ENCODE peak calls at places on chromosomes 4 and X, in ten cellular contexts. B is WTC11; S is naive thymus-derived CD8-positive, alpha-beta T cell; N is OCI-LY7; P is suprapubic skin; M is stimulated activated naive B cell treated with anti-CD40 and anti-IgM and Interleukin-4, amounts not matched to agents 10 μg/mL and 1 μg/mL and 100 μg/mL, for 72 hours; E is CD4-positive, alpha-beta T cell; A is foreskin keratinocyte; D is activated CD4-positive, alpha-beta T cell treated with anti-CD3 and anti-CD28 coated beads, Interleukin-2, amount 10 ng/mL, durations not matched to agents 7 days and 5 days; L is T-helper 22 cell. K is an unnamed sample.

GRCh38 chr4:149017022-149017734 is 575.0 kb upstream of the NR3C2 start:
- DNase-seq in B (no peak), S (no peak), N (no peak), P (no peak), M (no peak), E (no peak), A (no peak), D (no peak), L (no peak), K (no peak)

GRCh38 chr4:158993895-158994294 is 109.0 kb upstream of the RAPGEF2 start:
- DNase-seq in B (no peak), S (no peak), N (no peak), P (no peak), M (no peak), E (no peak), A (no peak), D (no peak), L (no peak), K (no peak)

GRCh38 chr4:1179976-1180375 is 7.6 kb upstream of the SPON2 start:
- DNase-seq in B (no peak), S (no peak), N (no peak), P (no peak), M (no peak), E (no peak), A (no peak), D (no peak), L (no peak), K (no peak)

GRCh38 chrX:136856527-136856926 is 24.0 kb downstream of the RBMX start:
- DNase-seq in B (no peak), S (no peak), N (no peak), P (no peak), M (no peak), E (no peak), A (no peak), D (no peak), L (no peak), K (no peak)

GRCh38 chr4:6390357-6390756 is 82.1 kb downstream of the PPP2R2C start:
- DNase-seq in B (no peak), S (no peak), N (no peak), P (no peak), M (no peak), E (no peak), A (no peak), D (no peak), L (no peak), K (no peak)

GRCh38 chr4:76585897-76586360 is 150.9 kb downstream of the SHROOM3 start:
- DNase-seq in B (peak; percentile 91), S (no peak), N (no peak), P (peak; percentile 74), M (peak; percentile 51), E (no peak), A (peak; percentile 54), D (peak; percentile 7), L (no peak), K (peak; percentile 85)

GRCh38 chr4:188960411-188961093 is 821.3 kb downstream of the TRIML1 start:
- DNase-seq in B (no peak), S (no peak), N (no peak), P (no peak), M (no peak), E (no peak), A (no peak), D (no peak), L (no peak), K (no peak)

GRCh38 chr4:129138762-129139496 is 43.0 kb downstream of the C4orf33 start:
- DNase-seq in B (no peak), S (no peak), N (no peak), P (no peak), M (no peak), E (no peak), A (peak; percentile 29), D (no peak), L (no peak), K (no peak)

GRCh38 chr4:156193116-156193515 is 239.4 kb upstream of the CTSO start:
- DNase-seq in B (no peak), S (no peak), N (no peak), P (no peak), M (no peak), E (no peak), A (no peak), D (no peak), L (no peak), K (no peak)

GRCh38 chr4:147984065-147984777 is 252.3 kb downstream of the ARHGAP10 start:
- DNase-seq in B (peak; percentile 67), S (no peak), N (peak; percentile 45), P (no peak), M (no peak), E (no peak), A (peak; percentile 19), D (peak; percentile 35), L (no peak), K (peak; percentile 31)

GRCh38 chr4:19835429-19835828 is 416.3 kb upstream of the SLIT2 start:
- DNase-seq in B (no peak), S (no peak), N (no peak), P (no peak), M (no peak), E (no peak), A (peak; percentile 6), D (no peak), L (no peak), K (no peak)

GRCh38 chr4:55979562-55979961 is 30.8 kb downstream of the CEP135 start:
- DNase-seq in B (no peak), S (no peak), N (no peak), P (no peak), M (no peak), E (no peak), A (peak; percentile 3), D (no peak), L (no peak), K (no peak)

GRCh38 chrX:68761086-68761485 is 67.7 kb upstream of the EFNB1 start:
- DNase-seq in B (no peak), S (no peak), N (no peak), P (no peak), M (no peak), E (no peak), A (no peak), D (no peak), L (no peak), K (no peak)

GRCh38 chr4:150664935-150665334 is 83.0 kb downstream of the MAB21L2 start:
- DNase-seq in B (no peak), S (no peak), N (no peak), P (no peak), M (no peak), E (no peak), A (peak; percentile 88), D (no peak), L (no peak), K (no peak)

GRCh38 chr4:20840648-20841190 is 140.5 kb downstream of the PACRGL start:
- DNase-seq in B (no peak), S (no peak), N (no peak), P (no peak), M (no peak), E (no peak), A (no peak), D (no peak), L (no peak), K (no peak)

GRCh38 chrX:21973321-21974010 is 33.0 kb downstream of the SMS start:
- DNase-seq in B (no peak), S (no peak), N (no peak), P (no peak), M (no peak), E (no peak), A (no peak), D (no peak), L (no peak), K (no peak)

GRCh38 chr4:185654311-185654710 is 119.0 kb upstream of the PDLIM3 start:
- DNase-seq in B (no peak), S (no peak), N (no peak), P (no peak), M (no peak), E (no peak), A (no peak), D (no peak), L (no peak), K (no peak)

GRCh38 chr4:80171251-80171650 is 26.1 kb upstream of the PRDM8 start:
- DNase-seq in B (no peak), S (no peak), N (no peak), P (no peak), M (no peak), E (no peak), A (peak; percentile 29), D (no peak), L (no peak), K (no peak)

GRCh38 chr4:167100120-167100519 is 134.2 kb downstream of the SPOCK3 start:
- DNase-seq in B (no peak), S (no peak), N (no peak), P (no peak), M (no peak), E (no peak), A (peak; percentile 77), D (no peak), L (no peak), K (no peak)

GRCh38 chr4:110087116-110087708 is 111.2 kb downstream of the ELOVL6 start:
- DNase-seq in B (no peak), S (no peak), N (no peak), P (no peak), M (no peak), E (no peak), A (peak; percentile 79), D (no peak), L (no peak), K (peak; percentile 42)

GRCh38 chr4:71426381-71427042 is 87.7 kb downstream of the SLC4A4 start:
- DNase-seq in B (no peak), S (no peak), N (no peak), P (no peak), M (no peak), E (no peak), A (no peak), D (no peak), L (no peak), K (no peak)

GRCh38 chr4:85102606-85103005 is 136.1 kb upstream of the WDFY3 start:
- DNase-seq in B (no peak), S (no peak), N (no peak), P (no peak), M (no peak), E (no peak), A (peak; percentile 2), D (no peak), L (no peak), K (no peak)

GRCh38 chr4:179692251-179692650 is 2250.0 kb upstream of the AGA start:
- DNase-seq in B (no peak), S (no peak), N (no peak), P (no peak), M (no peak), E (no peak), A (no peak), D (no peak), L (no peak), K (no peak)

GRCh38 chr4:112881842-112882241 is 167.6 kb upstream of the ANK2 start:
- DNase-seq in B (peak; percentile 21), S (no peak), N (no peak), P (no peak), M (no peak), E (no peak), A (no peak), D (no peak), L (no peak), K (no peak)

GRCh38 chr4:1506956-1507721 is 100.9 kb upstream of the NKX1-1 start:
- DNase-seq in B (peak; percentile 6), S (no peak), N (no peak), P (no peak), M (no peak), E (no peak), A (no peak), D (no peak), L (no peak), K (no peak)